ENCODE peak calls at places on chromosomes 12 and 14, in eight cellular contexts. O, S, V, G, J, M, U and F are unnamed samples.

GRCh38 chr14:53338192-53338591 is 185.1 kb upstream of the DDHD1 start:
- DNase-seq in O (no peak), S (no peak), V (no peak), G (no peak), J (no peak), M (no peak), U (no peak), F (no peak)

GRCh38 chr12:5480953-5481300 is 49.0 kb downstream of the NTF3 start:
- DNase-seq in O (no peak), S (no peak), V (no peak), G (no peak), J (peak; percentile 73), M (no peak), U (peak; percentile 16), F (no peak)

GRCh38 chr12:96466939-96467751 is 22.2 kb upstream of the CFAP54 start:
- DNase-seq in O (no peak), S (no peak), V (no peak), G (no peak), J (no peak), M (no peak), U (no peak), F (no peak)

GRCh38 chr12:122471324-122472226 is 29.2 kb downstream of the ZCCHC8 start:
- DNase-seq in O (no peak), S (no peak), V (peak; percentile 72), G (no peak), J (no peak), M (no peak), U (no peak), F (peak; percentile 54)

GRCh38 chr14:77315115-77315944 is 5.4 kb downstream of the POMT2 start:
- DNase-seq in O (no peak), S (no peak), V (no peak), G (no peak), J (peak; percentile 57), M (no peak), U (no peak), F (no peak)

GRCh38 chr12:121786441-121786825 is 7.1 kb downstream of the RHOF start:
- DNase-seq in O (peak; percentile 82), S (no peak), V (no peak), G (peak; percentile 82), J (no peak), M (no peak), U (no peak), F (peak; percentile 77)

GRCh38 chr14:75725481-75725880 is 64.4 kb downstream of the TTLL5 start:
- DNase-seq in O (peak; percentile 58), S (no peak), V (no peak), G (no peak), J (no peak), M (no peak), U (peak; percentile 36), F (no peak)

GRCh38 chr12:117134059-117134458 is 34.8 kb upstream of the TESC start:
- DNase-seq in O (no peak), S (no peak), V (no peak), G (no peak), J (no peak), M (peak; percentile 26), U (no peak), F (no peak)

GRCh38 chr12:6267007-6267721 is 43.3 kb upstream of the PLEKHG6 start:
- DNase-seq in O (no peak), S (no peak), V (peak; percentile 23), G (peak; percentile 30), J (no peak), M (no peak), U (no peak), F (no peak)

GRCh38 chr12:52585951-52586350 is 12.3 kb upstream of the KRT74 start:
- DNase-seq in O (no peak), S (no peak), V (no peak), G (no peak), J (no peak), M (peak; percentile 54), U (no peak), F (no peak)

GRCh38 chr12:75511116-75512048 is at the start of gene KRR1:
- DNase-seq in O (peak; percentile 94), S (peak; percentile 92), V (peak; percentile 96), G (peak; percentile 86), J (peak; percentile 98), M (peak; percentile 82), U (peak; percentile 97), F (peak; percentile 97)

GRCh38 chr14:47872588-47872987 is 197.2 kb upstream of the MDGA2 start:
- DNase-seq in O (no peak), S (no peak), V (no peak), G (no peak), J (no peak), M (no peak), U (no peak), F (no peak)

GRCh38 chr14:91361236-91361811 is 56.3 kb downstream of the CCDC88C start:
- DNase-seq in O (no peak), S (no peak), V (no peak), G (no peak), J (no peak), M (no peak), U (no peak), F (no peak)

GRCh38 chr14:104805326-104805678 is 4.4 kb downstream of the ZBTB42 start:
- DNase-seq in O (peak; percentile 85), S (peak; percentile 15), V (peak; percentile 44), G (no peak), J (no peak), M (no peak), U (no peak), F (peak; percentile 69)

GRCh38 chr12:102659200-102659911 is 179.0 kb upstream of the IGF1 start:
- DNase-seq in O (no peak), S (no peak), V (no peak), G (no peak), J (peak; percentile 57), M (no peak), U (peak; percentile 27), F (no peak)

GRCh38 chr14:104376202-104377140 is 203.1 kb upstream of the C14orf180 start:
- DNase-seq in O (peak; percentile 28), S (no peak), V (no peak), G (no peak), J (no peak), M (no peak), U (no peak), F (no peak)

GRCh38 chr12:111303531-111303930 is 65.4 kb downstream of the PHETA1 start:
- DNase-seq in O (no peak), S (no peak), V (no peak), G (no peak), J (no peak), M (no peak), U (no peak), F (no peak)

GRCh38 chr12:50065726-50066310 is 8.4 kb downstream of the ASIC1 start:
- DNase-seq in O (no peak), S (no peak), V (no peak), G (no peak), J (no peak), M (no peak), U (no peak), F (no peak)

GRCh38 chr12:90098132-90098779 is 389.6 kb upstream of the ATP2B1 start:
- DNase-seq in O (no peak), S (no peak), V (peak; percentile 39), G (no peak), J (no peak), M (no peak), U (no peak), F (no peak)

GRCh38 chr14:92652413-92653151 is 95.8 kb downstream of the LGMN start:
- DNase-seq in O (no peak), S (no peak), V (no peak), G (no peak), J (no peak), M (no peak), U (no peak), F (no peak)
- H3K4me3 ChIP-seq in O (peak overlapping the region; percentile 48), S (no peak overlapping the region), V (no peak overlapping the region), G (peak overlapping the region; percentile 53), J (no peak overlapping the region), M (peak overlapping the region; percentile 91), U (peak overlapping the region; percentile 62), F (no peak overlapping the region)

GRCh38 chr12:56565510-56566101 is 44.0 kb downstream of the RBMS2 start:
- DNase-seq in O (peak; percentile 77), S (no peak), V (no peak), G (peak; percentile 64), J (peak; percentile 77), M (no peak), U (peak; percentile 80), F (peak; percentile 67)
- TF ChIP-seq CTCF in O (no peak), S (no peak), V (no peak), G (no peak), J (no peak), M (no peak), U (no peak), F (no peak)

DNA sequence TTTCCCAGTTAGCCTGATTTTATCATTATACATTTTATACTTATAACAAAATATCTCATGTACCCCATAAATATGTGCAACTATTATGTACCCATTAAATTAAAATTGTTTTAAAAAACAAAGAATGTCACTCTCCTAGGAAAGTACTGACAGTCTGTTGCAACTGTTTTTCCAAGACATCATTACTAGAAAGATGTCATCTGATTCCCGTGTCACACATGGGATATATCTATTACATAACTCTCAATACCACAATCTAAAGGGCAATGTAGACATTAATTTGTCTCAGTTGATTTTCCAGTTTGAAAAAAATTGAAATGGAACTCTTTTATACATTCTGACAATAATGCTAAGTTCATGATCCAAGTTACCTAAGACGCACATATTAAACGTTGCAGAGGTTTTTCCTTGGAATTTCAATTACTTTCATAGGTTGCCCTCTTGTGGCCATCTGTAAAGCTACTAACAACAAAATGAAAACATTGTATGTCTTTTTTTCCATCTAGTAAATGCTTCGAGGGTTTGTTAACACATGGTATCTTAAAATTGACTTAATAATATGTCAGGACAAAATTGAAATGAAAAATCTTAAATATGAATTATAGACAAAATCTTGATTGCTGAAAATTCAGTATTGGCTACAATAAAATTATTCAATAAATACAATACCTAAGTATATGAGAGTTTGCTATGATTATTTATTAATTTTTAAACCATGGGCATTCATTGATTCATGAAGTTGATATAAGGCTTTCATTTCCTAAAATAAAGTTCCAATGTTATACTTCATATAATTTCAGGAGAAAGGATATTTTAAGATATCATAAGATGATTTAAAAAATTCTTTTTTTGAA is 131.6 kb downstream of the PPFIA2 start:
- DNase-seq in O (no peak), S (peak; percentile 14), V (peak; percentile 49), G (no peak), J (no peak), M (no peak), U (peak; percentile 16), F (peak; percentile 7)
- H3K4me3 ChIP-seq in O (no peak overlapping the region), S (no peak overlapping the region), V (no peak overlapping the region), G (no peak overlapping the region), J (no peak overlapping the region), M (no peak overlapping the region), U (no peak overlapping the region), F (no peak overlapping the region)

GRCh38 chr12:1531654-1532366 is 62.6 kb downstream of the FBXL14 start:
- DNase-seq in O (no peak), S (no peak), V (no peak), G (no peak), J (peak; percentile 55), M (no peak), U (no peak), F (no peak)

GRCh38 chr12:1533602-1534304 is 60.6 kb downstream of the FBXL14 start:
- DNase-seq in O (no peak), S (no peak), V (peak; percentile 76), G (no peak), J (peak; percentile 47), M (peak; percentile 16), U (no peak), F (no peak)

GRCh38 chr12:1532367-1532752 is 62.0 kb downstream of the FBXL14 start:
- DNase-seq in O (no peak), S (no peak), V (no peak), G (no peak), J (no peak), M (no peak), U (no peak), F (no peak)

GRCh38 chr12:1532796-1533195 is 61.6 kb downstream of the FBXL14 start:
- DNase-seq in O (no peak), S (no peak), V (no peak), G (no peak), J (peak; percentile 36), M (no peak), U (no peak), F (no peak)

GRCh38 chr12:1533205-1533601 is 61.2 kb downstream of the FBXL14 start:
- DNase-seq in O (no peak), S (no peak), V (no peak), G (no peak), J (no peak), M (no peak), U (no peak), F (no peak)
- TF ChIP-seq CTCF in O (no peak), S (no peak), V (peak; percentile 38), G (no peak), J (no peak), M (no peak), U (no peak), F (no peak)